ENCODE peak calls at places on chromosomes 4 and X, in five cellular contexts. One of them, this sample, is unnamed. For H3K27me3, the result is how much of the 10 kb centered on the place peaks cover.

GRCh38 chr4:130257271-130257670 is 1161.3 kb downstream of the C4orf33 start:
- DNase-seq in RWPE2: no peak
- DNase-seq in MM.1S: no peak
- DNase-seq in tibial nerve: no peak
- DNase-seq in AG04450: no peak
- DNase-seq in this sample: no peak

GRCh38 chrX:133580630-133581029 is 165.3 kb upstream of the GPC4 start:
- DNase-seq in MM.1S: no peak
- DNase-seq in AG04450: no peak
- DNase-seq in RWPE2: no peak
- DNase-seq in tibial nerve: no peak
- DNase-seq in this sample: no peak

GRCh38 chr4:140944539-140944938 is 188.4 kb upstream of the TBC1D9 start:
- DNase-seq in AG04450: no peak
- DNase-seq in MM.1S: no peak
- DNase-seq in RWPE2: no peak
- DNase-seq in tibial nerve: no peak
- DNase-seq in this sample: no peak

GRCh38 chr4:99723555-99724450 is 66.2 kb upstream of the C4orf54 start:
- DNase-seq in AG04450: peak
- DNase-seq in tibial nerve: no peak
- DNase-seq in RWPE2: peak
- DNase-seq in MM.1S: no peak
- DNase-seq in this sample: no peak

GRCh38 chrX:151875270-151876026 is 37.2 kb upstream of the MAGEA4 start:
- DNase-seq in tibial nerve: no peak
- DNase-seq in RWPE2: no peak
- DNase-seq in MM.1S: no peak
- DNase-seq in AG04450: no peak
- DNase-seq in this sample: no peak

GRCh38 chrX:40871385-40872082 is 136.2 kb upstream of the MED14 start:
- DNase-seq in tibial nerve: no peak
- DNase-seq in MM.1S: no peak
- DNase-seq in RWPE2: no peak
- DNase-seq in AG04450: no peak
- DNase-seq in this sample: no peak

GRCh38 chr4:85777908-85778808 is 303.2 kb downstream of the ARHGAP24 start:
- DNase-seq in AG04450: no peak
- DNase-seq in tibial nerve: no peak
- DNase-seq in RWPE2: no peak
- DNase-seq in MM.1S: peak
- DNase-seq in this sample: no peak

GRCh38 chrX:150547511-150548115 is 20.8 kb upstream of the MTM1 start:
- DNase-seq in AG04450: no peak
- DNase-seq in RWPE2: no peak
- DNase-seq in tibial nerve: peak
- DNase-seq in MM.1S: peak
- DNase-seq in this sample: peak

GRCh38 chr4:126799471-126799870 is 833.3 kb upstream of the INTU start:
- DNase-seq in RWPE2: no peak
- DNase-seq in tibial nerve: no peak
- DNase-seq in MM.1S: no peak
- DNase-seq in AG04450: no peak
- DNase-seq in this sample: no peak

GRCh38 chr4:180810581-180810980 is 1432.6 kb upstream of the TENM3 start:
- DNase-seq in RWPE2: no peak
- DNase-seq in MM.1S: no peak
- DNase-seq in AG04450: no peak
- DNase-seq in tibial nerve: no peak
- DNase-seq in this sample: no peak

DNA sequence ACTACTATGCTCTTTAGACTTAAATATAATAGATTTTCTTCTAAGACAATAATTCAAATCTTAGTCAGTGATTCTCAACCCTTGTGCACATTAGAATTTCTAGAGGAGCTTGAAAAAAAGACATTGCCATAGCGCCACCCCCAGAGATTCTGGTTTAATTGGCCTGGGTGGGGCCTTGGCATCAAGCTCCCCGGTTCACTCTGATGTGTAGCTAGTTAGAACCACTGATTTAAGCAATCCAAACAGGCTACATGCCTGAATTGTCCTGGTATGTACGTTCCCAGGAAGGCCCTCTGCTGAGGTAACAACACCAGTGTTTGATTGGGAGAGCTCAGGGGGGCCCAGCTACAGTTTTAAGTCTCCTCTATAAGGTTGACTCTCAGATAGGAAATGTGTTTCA is 1.4 kb upstream of the ATP10D start:
- DNase-seq in tibial nerve: no peak
- DNase-seq in RWPE2: no peak
- DNase-seq in MM.1S: no peak
- DNase-seq in AG04450: no peak
- DNase-seq in this sample: no peak
- H3K27ac ChIP-seq in tibial nerve: peak
- H3K27ac ChIP-seq in RWPE2: peak
- H3K27ac ChIP-seq in MM.1S: no peak
- H3K27ac ChIP-seq in AG04450: no peak
- H3K27ac ChIP-seq in this sample: no peak

GRCh38 chr4:81214518-81215218 is 354 bp downstream of the PRKG2 start:
- DNase-seq in RWPE2: no peak
- DNase-seq in AG04450: no peak
- DNase-seq in tibial nerve: no peak
- DNase-seq in MM.1S: no peak
- DNase-seq in this sample: peak

GRCh38 chr4:81213671-81214070 is 1.4 kb downstream of the PRKG2 start:
- DNase-seq in RWPE2: no peak
- DNase-seq in MM.1S: no peak
- DNase-seq in tibial nerve: no peak
- DNase-seq in AG04450: no peak
- DNase-seq in this sample: no peak

GRCh38 chr4:81215219-81215892 is at the start of gene PRKG2:
- DNase-seq in AG04450: no peak
- DNase-seq in RWPE2: no peak
- DNase-seq in MM.1S: no peak
- DNase-seq in tibial nerve: no peak
- DNase-seq in this sample: peak

GRCh38 chr4:81215936-81216335 is 914 bp upstream of the PRKG2 start:
- DNase-seq in MM.1S: no peak
- DNase-seq in RWPE2: no peak
- DNase-seq in tibial nerve: no peak
- DNase-seq in AG04450: no peak
- DNase-seq in this sample: no peak

DNA sequence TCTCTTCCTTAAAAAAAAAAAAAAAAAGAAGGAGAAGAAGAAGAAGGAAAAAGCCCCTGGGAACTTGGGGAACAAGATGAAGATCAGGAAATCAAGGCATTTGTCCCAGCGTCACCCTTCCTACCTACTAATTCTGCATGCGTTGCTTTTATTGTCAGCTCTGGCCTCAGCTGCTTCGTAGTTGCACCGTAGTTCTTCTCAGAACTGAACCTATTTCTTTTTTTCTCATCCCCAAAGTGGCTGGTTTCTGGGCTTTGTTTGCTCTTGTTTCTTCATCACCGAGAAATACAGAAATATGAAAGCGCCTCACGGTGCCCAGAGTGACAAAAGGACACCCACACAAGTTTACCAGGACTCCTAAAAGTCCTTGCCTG is 891 bp downstream of the PRKG2 start:
- DNase-seq in tibial nerve: no peak
- DNase-seq in RWPE2: no peak
- DNase-seq in AG04450: no peak
- DNase-seq in MM.1S: no peak
- DNase-seq in this sample: no peak
- H3K4me3 ChIP-seq in tibial nerve: peak
- H3K4me3 ChIP-seq in RWPE2: peak
- H3K4me3 ChIP-seq in AG04450: peak
- H3K4me3 ChIP-seq in MM.1S: no peak
- H3K4me3 ChIP-seq in this sample: peak

GRCh38 chr4:7296661-7297335 is 104.5 kb downstream of the SORCS2 start:
- DNase-seq in MM.1S: no peak
- DNase-seq in RWPE2: no peak
- DNase-seq in tibial nerve: no peak
- DNase-seq in AG04450: no peak
- DNase-seq in this sample: no peak
- H3K27me3 ChIP-seq in MM.1S: half or more
- H3K27me3 ChIP-seq in RWPE2: under half
- H3K27me3 ChIP-seq in tibial nerve: under half
- H3K27me3 ChIP-seq in AG04450: under half
- H3K27me3 ChIP-seq in this sample: under half

GRCh38 chr4:121181493-121181892 is 17.4 kb upstream of the TNIP3 start:
- DNase-seq in MM.1S: no peak
- DNase-seq in RWPE2: no peak
- DNase-seq in AG04450: no peak
- DNase-seq in tibial nerve: no peak
- DNase-seq in this sample: no peak
- H3K27ac ChIP-seq in MM.1S: peak
- H3K27ac ChIP-seq in RWPE2: no peak
- H3K27ac ChIP-seq in AG04450: no peak
- H3K27ac ChIP-seq in tibial nerve: no peak
- H3K27ac ChIP-seq in this sample: no peak

DNA sequence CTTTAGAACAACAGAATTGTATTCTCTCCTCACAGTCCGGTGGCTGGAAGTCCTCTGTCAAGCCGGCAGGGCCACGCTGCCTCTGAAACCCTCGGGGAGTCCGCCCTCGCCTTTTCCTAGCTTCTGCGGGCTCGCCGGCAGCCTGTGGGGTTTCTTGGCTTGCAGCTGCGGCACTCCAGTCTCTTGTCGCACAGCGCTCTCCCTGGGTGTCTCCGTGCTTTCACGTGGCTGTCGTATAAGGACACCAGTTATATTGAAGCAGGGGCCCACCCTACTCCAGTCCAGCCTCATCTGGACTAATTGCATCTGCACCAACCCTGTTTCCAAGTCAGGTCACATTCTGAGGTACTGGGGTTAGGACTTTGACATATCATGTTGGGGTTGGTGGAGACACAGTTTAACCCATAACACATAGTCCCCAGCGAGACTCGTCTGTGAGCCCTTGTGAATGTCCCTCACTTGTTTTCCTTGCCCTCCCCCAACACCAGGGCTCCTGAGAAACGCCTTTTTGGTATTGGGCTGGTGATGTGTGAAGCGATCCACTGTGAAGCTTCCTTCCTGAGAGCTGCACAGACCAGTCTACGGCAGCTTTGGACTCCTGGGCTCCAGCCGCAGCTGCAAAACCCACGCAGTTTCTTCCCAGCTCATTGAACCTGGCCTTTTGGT is 22.7 kb downstream of the TMEM131L start:
- DNase-seq in tibial nerve: no peak
- DNase-seq in MM.1S: no peak
- DNase-seq in RWPE2: no peak
- DNase-seq in AG04450: no peak
- DNase-seq in this sample: no peak
- H3K4me3 ChIP-seq in tibial nerve: peak
- H3K4me3 ChIP-seq in MM.1S: no peak
- H3K4me3 ChIP-seq in RWPE2: no peak
- H3K4me3 ChIP-seq in AG04450: peak
- H3K4me3 ChIP-seq in this sample: no peak

GRCh38 chr4:73822389-73822788 is 14.1 kb upstream of the CXCL6 start:
- DNase-seq in tibial nerve: no peak
- DNase-seq in AG04450: no peak
- DNase-seq in RWPE2: no peak
- DNase-seq in MM.1S: no peak
- DNase-seq in this sample: no peak

GRCh38 chr4:73823756-73824155 is 12.7 kb upstream of the CXCL6 start:
- DNase-seq in AG04450: no peak
- DNase-seq in RWPE2: no peak
- DNase-seq in tibial nerve: no peak
- DNase-seq in MM.1S: no peak
- DNase-seq in this sample: no peak

GRCh38 chr4:73821325-73821724 is 15.2 kb upstream of the CXCL6 start:
- DNase-seq in tibial nerve: no peak
- DNase-seq in AG04450: no peak
- DNase-seq in RWPE2: no peak
- DNase-seq in MM.1S: no peak
- DNase-seq in this sample: no peak

GRCh38 chr4:73817341-73817740 is 19.1 kb upstream of the CXCL6 start:
- DNase-seq in AG04450: no peak
- DNase-seq in RWPE2: no peak
- DNase-seq in MM.1S: peak
- DNase-seq in tibial nerve: no peak
- DNase-seq in this sample: no peak

GRCh38 chr4:73822812-73823480 is 13.5 kb upstream of the CXCL6 start:
- DNase-seq in AG04450: no peak
- DNase-seq in RWPE2: no peak
- DNase-seq in MM.1S: no peak
- DNase-seq in tibial nerve: no peak
- DNase-seq in this sample: no peak
- H3K27me3 ChIP-seq in AG04450: under half
- H3K27me3 ChIP-seq in RWPE2: under half
- H3K27me3 ChIP-seq in MM.1S: under half
- H3K27me3 ChIP-seq in tibial nerve: under half
- H3K27me3 ChIP-seq in this sample: under half

DNA sequence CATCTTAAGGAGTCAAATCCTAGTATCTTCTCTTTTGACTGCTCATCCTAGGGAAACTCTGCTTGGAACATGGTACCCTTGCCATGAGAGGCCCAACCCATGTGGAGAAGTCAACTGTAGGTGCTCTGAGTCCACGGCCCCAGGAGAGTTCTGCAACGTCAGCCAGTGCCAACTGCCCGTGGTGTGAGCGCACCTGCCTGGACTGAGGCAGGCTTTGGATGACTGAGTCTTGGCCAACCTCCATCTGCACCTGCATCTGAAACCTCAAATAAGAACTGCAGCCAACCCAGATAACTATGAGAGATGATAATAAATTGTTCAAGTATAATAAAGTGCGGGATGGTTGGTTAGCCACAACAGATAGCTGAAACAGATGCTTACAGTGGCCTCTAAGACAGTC is 772.0 kb downstream of the TRIML1 start:
- DNase-seq in AG04450: no peak
- DNase-seq in RWPE2: no peak
- DNase-seq in tibial nerve: no peak
- DNase-seq in MM.1S: no peak
- DNase-seq in this sample: no peak
- H3K27ac ChIP-seq in AG04450: no peak
- H3K27ac ChIP-seq in RWPE2: no peak
- H3K27ac ChIP-seq in tibial nerve: no peak
- H3K27ac ChIP-seq in MM.1S: no peak
- H3K27ac ChIP-seq in this sample: no peak

GRCh38 chr4:105596676-105597075 is 44.3 kb downstream of the ARHGEF38 start:
- DNase-seq in MM.1S: no peak
- DNase-seq in tibial nerve: no peak
- DNase-seq in RWPE2: no peak
- DNase-seq in AG04450: no peak
- DNase-seq in this sample: no peak

GRCh38 chr4:105598044-105598443 is 45.6 kb downstream of the ARHGEF38 start:
- DNase-seq in MM.1S: no peak
- DNase-seq in AG04450: no peak
- DNase-seq in tibial nerve: no peak
- DNase-seq in RWPE2: no peak
- DNase-seq in this sample: no peak

GRCh38 chr4:105599475-105599874 is 47.1 kb downstream of the ARHGEF38 start:
- DNase-seq in AG04450: no peak
- DNase-seq in RWPE2: no peak
- DNase-seq in tibial nerve: no peak
- DNase-seq in MM.1S: no peak
- DNase-seq in this sample: no peak

GRCh38 chr4:105598787-105599186 is 46.4 kb downstream of the ARHGEF38 start:
- DNase-seq in AG04450: no peak
- DNase-seq in RWPE2: no peak
- DNase-seq in tibial nerve: no peak
- DNase-seq in MM.1S: no peak
- DNase-seq in this sample: no peak

GRCh38 chr4:105594094-105595010 is 41.9 kb downstream of the ARHGEF38 start:
- DNase-seq in tibial nerve: no peak
- DNase-seq in AG04450: no peak
- DNase-seq in RWPE2: no peak
- DNase-seq in MM.1S: peak
- DNase-seq in this sample: no peak
- H3K4me3 ChIP-seq in tibial nerve: no peak
- H3K4me3 ChIP-seq in AG04450: no peak
- H3K4me3 ChIP-seq in RWPE2: no peak
- H3K4me3 ChIP-seq in MM.1S: peak
- H3K4me3 ChIP-seq in this sample: no peak

This sample was measured in WERI-Rb-1.